ENCODE peak calls at places on chromosomes 3 and 15, in nine cellular contexts. B, X, Z, O, W, D, P, H and I are unnamed samples.

GRCh38 chr15:79896634-79897379 is at the start of gene MTHFS:
- DNase-seq in P (peak), B (peak), Z (peak), O (peak), D (peak), W (peak), H (peak), X (peak), I (peak)

GRCh38 chr3:117645561-117646242 is 936.1 kb downstream of the TUSC7 start:
- DNase-seq in H (no peak), D (no peak), P (no peak), O (no peak), B (no peak), X (no peak), W (no peak), Z (no peak), I (no peak)

GRCh38 chr15:70210538-70210937 is 112.8 kb upstream of the TLE3 start:
- DNase-seq in D (no peak), H (no peak), O (no peak), X (no peak), P (no peak), Z (peak), B (no peak), W (no peak), I (no peak)

GRCh38 chr15:62452656-62453055 is 287.6 kb upstream of the C2CD4B start:
- DNase-seq in D (no peak), O (no peak), P (no peak), B (no peak), H (peak), X (no peak), Z (peak), W (no peak), I (no peak)

GRCh38 chr15:87207945-87208580 is 1048.5 kb downstream of the NTRK3 start:
- DNase-seq in X (no peak), O (no peak), D (no peak), W (no peak), P (no peak), B (no peak), Z (peak), H (no peak), I (no peak)

GRCh38 chr15:62946940-62947339 is 95.6 kb upstream of the TPM1 start:
- DNase-seq in P (no peak), W (no peak), D (no peak), H (no peak), Z (no peak), B (no peak), X (no peak), O (no peak), I (no peak)

GRCh38 chr3:46213201-46213600 is 5.1 kb upstream of the CCR1 start:
- DNase-seq in Z (no peak), O (no peak), P (no peak), B (peak), X (no peak), W (peak), D (no peak), H (no peak), I (peak)

GRCh38 chr15:51077565-51078153 is 17.0 kb downstream of the TNFAIP8L3 start:
- DNase-seq in W (peak), D (peak), X (peak), B (peak), Z (no peak), P (no peak), H (peak), O (no peak), I (peak)

GRCh38 chr3:42519568-42519962 is 17.1 kb downstream of the VIPR1 start:
- DNase-seq in P (no peak), B (no peak), D (no peak), X (no peak), O (no peak), Z (no peak), W (no peak), H (no peak), I (no peak)